ENCODE peak calls at places on chromosomes 13 and 19, in eight cellular contexts. E is AG09319, X is NAMALWA, I is HuH-7, C is MCF 10A, H is spleen, Y is ACHN, K is ecto neural progenitor cell. S is an unnamed sample.

GRCh38 chr13:79522583-79522982 is 41.6 kb downstream of the NDFIP2 start:
- DNase-seq in E (no peak), X (peak; percentile 48), I (no peak), C (peak; percentile 38), H (no peak), Y (no peak), K (no peak), S (no peak)

GRCh38 chr13:113327391-113327765 is 30.3 kb downstream of the LAMP1 start:
- DNase-seq in E (no peak), X (no peak), I (no peak), C (no peak), H (no peak), Y (no peak), K (no peak), S (peak; percentile 22)

GRCh38 chr19:18436651-18437478 is 1.1 kb downstream of the ISYNA1 start:
- DNase-seq in E (no peak), X (peak; percentile 89), I (peak; percentile 89), C (no peak), H (peak; percentile 94), Y (peak; percentile 86), K (peak; percentile 91), S (peak; percentile 39)

GRCh38 chr13:98020271-98020670 is 66.8 kb downstream of the IPO5 start:
- DNase-seq in E (no peak), X (no peak), I (no peak), C (no peak), H (no peak), Y (no peak), K (no peak), S (no peak)

GRCh38 chr19:57269515-57270250 is 10.6 kb upstream of the ZNF460 start:
- DNase-seq in E (peak; percentile 44), X (peak; percentile 26), I (no peak), C (peak; percentile 63), H (no peak), Y (no peak), K (no peak), S (no peak)

GRCh38 chr13:33761744-33762143 is 56.2 kb upstream of the RFC3 start:
- DNase-seq in E (no peak), X (peak; percentile 19), I (peak; percentile 15), C (peak; percentile 12), H (no peak), Y (peak; percentile 16), K (peak; percentile 67), S (peak; percentile 78)

GRCh38 chr19:1843646-1844394 is 4.5 kb downstream of the REXO1 start:
- DNase-seq in E (no peak), X (no peak), I (no peak), C (no peak), H (no peak), Y (no peak), K (no peak), S (no peak)

GRCh38 chr13:24892844-24893243 is 128.9 kb downstream of the RNF17 start:
- DNase-seq in E (no peak), X (no peak), I (no peak), C (no peak), H (no peak), Y (no peak), K (no peak), S (no peak)

GRCh38 chr19:43362745-43363144 is 9.3 kb downstream of the CD177 start:
- DNase-seq in E (no peak), X (no peak), I (no peak), C (no peak), H (no peak), Y (no peak), K (no peak), S (no peak)

GRCh38 chr13:21445759-21446158 is 13.3 kb downstream of the ZDHHC20 start:
- DNase-seq in E (no peak), X (no peak), I (no peak), C (no peak), H (no peak), Y (no peak), K (no peak), S (no peak)

GRCh38 chr19:18390075-18390909 is 4.3 kb downstream of the GDF15 start:
- DNase-seq in E (no peak), X (peak; percentile 46), I (no peak), C (peak; percentile 23), H (no peak), Y (peak; percentile 73), K (no peak), S (peak; percentile 86)

GRCh38 chr13:72127031-72127430 is 260.0 kb upstream of the DACH1 start:
- DNase-seq in E (no peak), X (no peak), I (no peak), C (no peak), H (no peak), Y (no peak), K (no peak), S (no peak)

GRCh38 chr13:49183672-49184315 is 36.3 kb upstream of the MLNR start:
- DNase-seq in E (no peak), X (no peak), I (no peak), C (no peak), H (no peak), Y (no peak), K (no peak), S (no peak)